ENCODE peak calls at places on chromosomes 6 and 20, in six cellular contexts. One of them, this sample, is unnamed.

GRCh38 chr20:33493076-33493766 is 3.3 kb downstream of the CBFA2T2 start:
- DNase-seq in lung: no peak
- DNase-seq in A172: no peak
- DNase-seq in breast epithelium: no peak
- DNase-seq in stimulated activated CD8-positive, alpha-beta memory T cell treated with anti-CD3 and anti-CD28 coated beads, Interleukin-15, amount 100 ng/mL, for 48 hours: no peak
- DNase-seq in pancreas: no peak
- DNase-seq in this sample: no peak

GRCh38 chr6:136586295-136586694 is 36.1 kb upstream of the MAP7 start:
- DNase-seq in stimulated activated CD8-positive, alpha-beta memory T cell treated with anti-CD3 and anti-CD28 coated beads, Interleukin-15, amount 100 ng/mL, for 48 hours: no peak
- DNase-seq in A172: peak; percentile 53
- DNase-seq in pancreas: no peak
- DNase-seq in lung: no peak
- DNase-seq in breast epithelium: no peak
- DNase-seq in this sample: no peak

GRCh38 chr20:17568972-17569471 is 853 bp upstream of the DSTN start:
- DNase-seq in stimulated activated CD8-positive, alpha-beta memory T cell treated with anti-CD3 and anti-CD28 coated beads, Interleukin-15, amount 100 ng/mL, for 48 hours: no peak
- DNase-seq in breast epithelium: peak; percentile 92
- DNase-seq in pancreas: peak; percentile 86
- DNase-seq in lung: peak; percentile 89
- DNase-seq in A172: peak; percentile 93
- DNase-seq in this sample: peak; percentile 78

GRCh38 chr6:2956930-2957329 is 14.4 kb downstream of the SERPINB6 start:
- DNase-seq in lung: no peak
- DNase-seq in breast epithelium: no peak
- DNase-seq in stimulated activated CD8-positive, alpha-beta memory T cell treated with anti-CD3 and anti-CD28 coated beads, Interleukin-15, amount 100 ng/mL, for 48 hours: no peak
- DNase-seq in pancreas: no peak
- DNase-seq in A172: no peak
- DNase-seq in this sample: peak; percentile 61

GRCh38 chr6:79574636-79575035 is 37.4 kb upstream of the LCA5 start:
- DNase-seq in pancreas: no peak
- DNase-seq in breast epithelium: no peak
- DNase-seq in stimulated activated CD8-positive, alpha-beta memory T cell treated with anti-CD3 and anti-CD28 coated beads, Interleukin-15, amount 100 ng/mL, for 48 hours: no peak
- DNase-seq in lung: no peak
- DNase-seq in A172: peak; percentile 54
- DNase-seq in this sample: no peak

GRCh38 chr6:25315194-25315593 is 36.0 kb downstream of the CARMIL1 start:
- DNase-seq in stimulated activated CD8-positive, alpha-beta memory T cell treated with anti-CD3 and anti-CD28 coated beads, Interleukin-15, amount 100 ng/mL, for 48 hours: no peak
- DNase-seq in breast epithelium: no peak
- DNase-seq in lung: no peak
- DNase-seq in pancreas: no peak
- DNase-seq in A172: no peak
- DNase-seq in this sample: no peak

GRCh38 chr6:5081955-5082354 is 3.2 kb upstream of the PPP1R3G start:
- DNase-seq in breast epithelium: no peak
- DNase-seq in pancreas: no peak
- DNase-seq in stimulated activated CD8-positive, alpha-beta memory T cell treated with anti-CD3 and anti-CD28 coated beads, Interleukin-15, amount 100 ng/mL, for 48 hours: no peak
- DNase-seq in lung: no peak
- DNase-seq in A172: no peak
- DNase-seq in this sample: no peak

GRCh38 chr20:18020931-18021330 is 36.8 kb downstream of the OVOL2 start:
- DNase-seq in lung: no peak
- DNase-seq in breast epithelium: no peak
- DNase-seq in pancreas: no peak
- DNase-seq in A172: no peak
- DNase-seq in stimulated activated CD8-positive, alpha-beta memory T cell treated with anti-CD3 and anti-CD28 coated beads, Interleukin-15, amount 100 ng/mL, for 48 hours: no peak
- DNase-seq in this sample: no peak

GRCh38 chr6:164693934-164694333 is 615.5 kb downstream of the C6orf118 start:
- DNase-seq in stimulated activated CD8-positive, alpha-beta memory T cell treated with anti-CD3 and anti-CD28 coated beads, Interleukin-15, amount 100 ng/mL, for 48 hours: no peak
- DNase-seq in breast epithelium: no peak
- DNase-seq in pancreas: no peak
- DNase-seq in lung: no peak
- DNase-seq in A172: no peak
- DNase-seq in this sample: no peak

GRCh38 chr6:12354499-12354898 is 64.3 kb downstream of the EDN1 start:
- DNase-seq in pancreas: no peak
- DNase-seq in A172: no peak
- DNase-seq in stimulated activated CD8-positive, alpha-beta memory T cell treated with anti-CD3 and anti-CD28 coated beads, Interleukin-15, amount 100 ng/mL, for 48 hours: no peak
- DNase-seq in lung: peak; percentile 51
- DNase-seq in breast epithelium: no peak
- DNase-seq in this sample: peak; percentile 86

GRCh38 chr6:39273394-39273793 is 40.8 kb downstream of the KCNK17 start:
- DNase-seq in A172: no peak
- DNase-seq in pancreas: no peak
- DNase-seq in breast epithelium: no peak
- DNase-seq in stimulated activated CD8-positive, alpha-beta memory T cell treated with anti-CD3 and anti-CD28 coated beads, Interleukin-15, amount 100 ng/mL, for 48 hours: no peak
- DNase-seq in lung: no peak
- DNase-seq in this sample: no peak

GRCh38 chr6:105321207-105321606 is 81.7 kb downstream of the PREP start:
- DNase-seq in A172: no peak
- DNase-seq in pancreas: peak; percentile 26
- DNase-seq in breast epithelium: peak; percentile 68
- DNase-seq in stimulated activated CD8-positive, alpha-beta memory T cell treated with anti-CD3 and anti-CD28 coated beads, Interleukin-15, amount 100 ng/mL, for 48 hours: no peak
- DNase-seq in lung: peak; percentile 40
- DNase-seq in this sample: no peak

GRCh38 chr6:12977851-12978250 is 261.3 kb downstream of the PHACTR1 start:
- DNase-seq in lung: no peak
- DNase-seq in A172: no peak
- DNase-seq in pancreas: no peak
- DNase-seq in stimulated activated CD8-positive, alpha-beta memory T cell treated with anti-CD3 and anti-CD28 coated beads, Interleukin-15, amount 100 ng/mL, for 48 hours: no peak
- DNase-seq in breast epithelium: no peak
- DNase-seq in this sample: no peak

GRCh38 chr6:131642565-131643261 is 5.6 kb downstream of the ENPP3 start:
- DNase-seq in breast epithelium: no peak
- DNase-seq in A172: no peak
- DNase-seq in lung: no peak
- DNase-seq in pancreas: no peak
- DNase-seq in stimulated activated CD8-positive, alpha-beta memory T cell treated with anti-CD3 and anti-CD28 coated beads, Interleukin-15, amount 100 ng/mL, for 48 hours: no peak
- DNase-seq in this sample: no peak

GRCh38 chr6:13715444-13715883 is 3.8 kb upstream of the RANBP9 start:
- DNase-seq in stimulated activated CD8-positive, alpha-beta memory T cell treated with anti-CD3 and anti-CD28 coated beads, Interleukin-15, amount 100 ng/mL, for 48 hours: peak; percentile 38
- DNase-seq in breast epithelium: no peak
- DNase-seq in pancreas: no peak
- DNase-seq in lung: no peak
- DNase-seq in A172: no peak
- DNase-seq in this sample: no peak

GRCh38 chr6:23611776-23612381 is 514.1 kb upstream of the NRSN1 start:
- DNase-seq in A172: no peak
- DNase-seq in pancreas: no peak
- DNase-seq in breast epithelium: no peak
- DNase-seq in stimulated activated CD8-positive, alpha-beta memory T cell treated with anti-CD3 and anti-CD28 coated beads, Interleukin-15, amount 100 ng/mL, for 48 hours: no peak
- DNase-seq in lung: no peak
- DNase-seq in this sample: no peak

GRCh38 chr20:45857836-45858250 is 429 bp downstream of the ZSWIM3 start:
- DNase-seq in lung: no peak
- DNase-seq in A172: no peak
- DNase-seq in breast epithelium: no peak
- DNase-seq in pancreas: no peak
- DNase-seq in stimulated activated CD8-positive, alpha-beta memory T cell treated with anti-CD3 and anti-CD28 coated beads, Interleukin-15, amount 100 ng/mL, for 48 hours: no peak
- DNase-seq in this sample: no peak

GRCh38 chr20:38386004-38386403 is 39.7 kb downstream of the LBP start:
- DNase-seq in A172: no peak
- DNase-seq in breast epithelium: no peak
- DNase-seq in stimulated activated CD8-positive, alpha-beta memory T cell treated with anti-CD3 and anti-CD28 coated beads, Interleukin-15, amount 100 ng/mL, for 48 hours: no peak
- DNase-seq in lung: no peak
- DNase-seq in pancreas: no peak
- DNase-seq in this sample: no peak

GRCh38 chr6:149234051-149234962 is 83.2 kb upstream of the TAB2 start:
- DNase-seq in breast epithelium: no peak
- DNase-seq in stimulated activated CD8-positive, alpha-beta memory T cell treated with anti-CD3 and anti-CD28 coated beads, Interleukin-15, amount 100 ng/mL, for 48 hours: peak; percentile 24
- DNase-seq in A172: peak; percentile 32
- DNase-seq in pancreas: no peak
- DNase-seq in lung: no peak
- DNase-seq in this sample: no peak

GRCh38 chr20:49187330-49188100 is 619 bp downstream of the STAU1 start:
- DNase-seq in stimulated activated CD8-positive, alpha-beta memory T cell treated with anti-CD3 and anti-CD28 coated beads, Interleukin-15, amount 100 ng/mL, for 48 hours: peak; percentile 38
- DNase-seq in pancreas: peak; percentile 31
- DNase-seq in lung: peak; percentile 30
- DNase-seq in A172: no peak
- DNase-seq in breast epithelium: no peak
- DNase-seq in this sample: no peak

GRCh38 chr6:127439718-127440117 is 19.5 kb downstream of the KIAA0408 start:
- DNase-seq in A172: no peak
- DNase-seq in stimulated activated CD8-positive, alpha-beta memory T cell treated with anti-CD3 and anti-CD28 coated beads, Interleukin-15, amount 100 ng/mL, for 48 hours: no peak
- DNase-seq in lung: no peak
- DNase-seq in pancreas: no peak
- DNase-seq in breast epithelium: no peak
- DNase-seq in this sample: no peak

This sample was measured in ascending aorta.